ENCODE peak calls at places on chromosomes 5 and 9, in seven cellular contexts. One of them, this sample, is unnamed.

GRCh38 chr9:120931278-120932085 is 4.9 kb upstream of the TRAF1 start:
- DNase-seq in HFFc6: peak
- DNase-seq in retinal pigment epithelial cell: no peak
- DNase-seq in iris pigment epithelial cell: peak
- DNase-seq in KG1: peak
- DNase-seq in Calu3: no peak
- DNase-seq in fibroblast of lung: peak
- DNase-seq in this sample: no peak

GRCh38 chr9:81685763-81686613 is 3.4 kb downstream of the TLE1 start:
- DNase-seq in HFFc6: peak
- DNase-seq in retinal pigment epithelial cell: no peak
- DNase-seq in iris pigment epithelial cell: peak
- DNase-seq in KG1: no peak
- DNase-seq in Calu3: no peak
- DNase-seq in fibroblast of lung: peak
- DNase-seq in this sample: no peak

GRCh38 chr9:297104-297794 is 82.6 kb downstream of the DOCK8 start:
- DNase-seq in HFFc6: no peak
- DNase-seq in retinal pigment epithelial cell: no peak
- DNase-seq in iris pigment epithelial cell: no peak
- DNase-seq in KG1: peak
- DNase-seq in Calu3: peak
- DNase-seq in fibroblast of lung: no peak
- DNase-seq in this sample: no peak

GRCh38 chr5:125685771-125686170 is 737.4 kb upstream of the GRAMD2B start:
- DNase-seq in HFFc6: no peak
- DNase-seq in retinal pigment epithelial cell: no peak
- DNase-seq in iris pigment epithelial cell: peak
- DNase-seq in KG1: no peak
- DNase-seq in Calu3: no peak
- DNase-seq in fibroblast of lung: no peak
- DNase-seq in this sample: no peak

GRCh38 chr9:14400658-14400995 is 86.7 kb upstream of the NFIB start:
- DNase-seq in HFFc6: peak
- DNase-seq in retinal pigment epithelial cell: no peak
- DNase-seq in iris pigment epithelial cell: peak
- DNase-seq in KG1: no peak
- DNase-seq in Calu3: peak
- DNase-seq in fibroblast of lung: peak
- DNase-seq in this sample: peak

GRCh38 chr5:1322036-1322903 is 22.6 kb downstream of the CLPTM1L start:
- DNase-seq in HFFc6: no peak
- DNase-seq in retinal pigment epithelial cell: no peak
- DNase-seq in iris pigment epithelial cell: no peak
- DNase-seq in KG1: no peak
- DNase-seq in Calu3: no peak
- DNase-seq in fibroblast of lung: no peak
- DNase-seq in this sample: no peak

GRCh38 chr9:92482336-92482735 is at the start of gene ASPN:
- DNase-seq in HFFc6: peak
- DNase-seq in retinal pigment epithelial cell: peak
- DNase-seq in iris pigment epithelial cell: peak
- DNase-seq in KG1: no peak
- DNase-seq in Calu3: no peak
- DNase-seq in fibroblast of lung: peak
- DNase-seq in this sample: no peak

GRCh38 chr5:54785729-54786548 is 199.5 kb downstream of the ESM1 start:
- DNase-seq in HFFc6: no peak
- DNase-seq in retinal pigment epithelial cell: no peak
- DNase-seq in iris pigment epithelial cell: no peak
- DNase-seq in KG1: no peak
- DNase-seq in Calu3: no peak
- DNase-seq in fibroblast of lung: peak
- DNase-seq in this sample: no peak

GRCh38 chr5:149735066-149735465 is 5.0 kb downstream of the PPARGC1B start:
- DNase-seq in HFFc6: no peak
- DNase-seq in retinal pigment epithelial cell: no peak
- DNase-seq in iris pigment epithelial cell: peak
- DNase-seq in KG1: no peak
- DNase-seq in Calu3: peak
- DNase-seq in fibroblast of lung: no peak
- DNase-seq in this sample: no peak

GRCh38 chr9:95138474-95138873 is 179.0 kb downstream of the FANCC start:
- DNase-seq in HFFc6: no peak
- DNase-seq in retinal pigment epithelial cell: no peak
- DNase-seq in iris pigment epithelial cell: no peak
- DNase-seq in KG1: no peak
- DNase-seq in Calu3: no peak
- DNase-seq in fibroblast of lung: no peak
- DNase-seq in this sample: no peak

GRCh38 chr9:101437806-101438232 is 2.2 kb upstream of the ALDOB start:
- DNase-seq in HFFc6: peak
- DNase-seq in retinal pigment epithelial cell: no peak
- DNase-seq in iris pigment epithelial cell: no peak
- DNase-seq in KG1: no peak
- DNase-seq in Calu3: no peak
- DNase-seq in fibroblast of lung: no peak
- DNase-seq in this sample: no peak

GRCh38 chr9:16023466-16023865 is 470.6 kb downstream of the CCDC171 start:
- DNase-seq in HFFc6: peak
- DNase-seq in retinal pigment epithelial cell: no peak
- DNase-seq in iris pigment epithelial cell: peak
- DNase-seq in KG1: no peak
- DNase-seq in Calu3: no peak
- DNase-seq in fibroblast of lung: peak
- DNase-seq in this sample: no peak

GRCh38 chr9:134571326-134571871 is 70.2 kb upstream of the COL5A1 start:
- DNase-seq in HFFc6: no peak
- DNase-seq in retinal pigment epithelial cell: no peak
- DNase-seq in iris pigment epithelial cell: no peak
- DNase-seq in KG1: no peak
- DNase-seq in Calu3: no peak
- DNase-seq in fibroblast of lung: no peak
- DNase-seq in this sample: no peak

GRCh38 chr9:98989036-98990000 is 45.6 kb downstream of the COL15A1 start:
- DNase-seq in HFFc6: peak
- DNase-seq in retinal pigment epithelial cell: peak
- DNase-seq in iris pigment epithelial cell: peak
- DNase-seq in KG1: no peak
- DNase-seq in Calu3: no peak
- DNase-seq in fibroblast of lung: peak
- DNase-seq in this sample: peak

GRCh38 chr5:170488576-170488975 is 15.2 kb upstream of the KCNIP1 start:
- DNase-seq in HFFc6: no peak
- DNase-seq in retinal pigment epithelial cell: no peak
- DNase-seq in iris pigment epithelial cell: peak
- DNase-seq in KG1: no peak
- DNase-seq in Calu3: no peak
- DNase-seq in fibroblast of lung: peak
- DNase-seq in this sample: no peak

GRCh38 chr5:175438234-175438857 is 5.6 kb downstream of the DRD1 start:
- DNase-seq in HFFc6: no peak
- DNase-seq in retinal pigment epithelial cell: no peak
- DNase-seq in iris pigment epithelial cell: no peak
- DNase-seq in KG1: no peak
- DNase-seq in Calu3: no peak
- DNase-seq in fibroblast of lung: no peak
- DNase-seq in this sample: no peak

GRCh38 chr5:107570805-107571531 is 99.8 kb downstream of the EFNA5 start:
- DNase-seq in HFFc6: no peak
- DNase-seq in retinal pigment epithelial cell: no peak
- DNase-seq in iris pigment epithelial cell: peak
- DNase-seq in KG1: peak
- DNase-seq in Calu3: peak
- DNase-seq in fibroblast of lung: no peak
- DNase-seq in this sample: no peak

GRCh38 chr5:45385321-45386058 is 310.7 kb downstream of the HCN1 start:
- DNase-seq in HFFc6: no peak
- DNase-seq in retinal pigment epithelial cell: peak
- DNase-seq in iris pigment epithelial cell: peak
- DNase-seq in KG1: no peak
- DNase-seq in Calu3: no peak
- DNase-seq in fibroblast of lung: peak
- DNase-seq in this sample: peak

GRCh38 chr5:160262665-160263064 is 33.4 kb downstream of the FABP6 start:
- DNase-seq in HFFc6: no peak
- DNase-seq in retinal pigment epithelial cell: no peak
- DNase-seq in iris pigment epithelial cell: no peak
- DNase-seq in KG1: no peak
- DNase-seq in Calu3: no peak
- DNase-seq in fibroblast of lung: no peak
- DNase-seq in this sample: no peak

GRCh38 chr9:82475584-82476328 is 487.2 kb downstream of the SPATA31D1 start:
- DNase-seq in HFFc6: no peak
- DNase-seq in retinal pigment epithelial cell: no peak
- DNase-seq in iris pigment epithelial cell: no peak
- DNase-seq in KG1: no peak
- DNase-seq in Calu3: no peak
- DNase-seq in fibroblast of lung: no peak
- DNase-seq in this sample: no peak

GRCh38 chr9:89815903-89816573 is 211.2 kb downstream of the GADD45G start:
- DNase-seq in HFFc6: no peak
- DNase-seq in retinal pigment epithelial cell: no peak
- DNase-seq in iris pigment epithelial cell: no peak
- DNase-seq in KG1: no peak
- DNase-seq in Calu3: no peak
- DNase-seq in fibroblast of lung: no peak
- DNase-seq in this sample: no peak

GRCh38 chr9:20611751-20612287 is 10.5 kb downstream of the MLLT3 start:
- DNase-seq in HFFc6: peak
- DNase-seq in retinal pigment epithelial cell: no peak
- DNase-seq in iris pigment epithelial cell: peak
- DNase-seq in KG1: no peak
- DNase-seq in Calu3: no peak
- DNase-seq in fibroblast of lung: peak
- DNase-seq in this sample: no peak

GRCh38 chr9:132998861-132999635 is 20.6 kb downstream of the GFI1B start:
- DNase-seq in HFFc6: no peak
- DNase-seq in retinal pigment epithelial cell: no peak
- DNase-seq in iris pigment epithelial cell: no peak
- DNase-seq in KG1: no peak
- DNase-seq in Calu3: no peak
- DNase-seq in fibroblast of lung: no peak
- DNase-seq in this sample: no peak

GRCh38 chr5:123610209-123610608 is 98.2 kb downstream of the CSNK1G3 start:
- DNase-seq in HFFc6: peak
- DNase-seq in retinal pigment epithelial cell: no peak
- DNase-seq in iris pigment epithelial cell: peak
- DNase-seq in KG1: no peak
- DNase-seq in Calu3: no peak
- DNase-seq in fibroblast of lung: peak
- DNase-seq in this sample: no peak

GRCh38 chr5:9947231-9947693 is 302.4 kb downstream of the ATPSCKMT start:
- DNase-seq in HFFc6: no peak
- DNase-seq in retinal pigment epithelial cell: no peak
- DNase-seq in iris pigment epithelial cell: peak
- DNase-seq in KG1: no peak
- DNase-seq in Calu3: no peak
- DNase-seq in fibroblast of lung: no peak
- DNase-seq in this sample: no peak

GRCh38 chr5:43231977-43232376 is 40.0 kb downstream of the NIM1K start:
- DNase-seq in HFFc6: no peak
- DNase-seq in retinal pigment epithelial cell: no peak
- DNase-seq in iris pigment epithelial cell: peak
- DNase-seq in KG1: no peak
- DNase-seq in Calu3: peak
- DNase-seq in fibroblast of lung: peak
- DNase-seq in this sample: no peak

GRCh38 chr9:137267933-137268355 is 9.6 kb upstream of the TOR4A start:
- DNase-seq in HFFc6: no peak
- DNase-seq in retinal pigment epithelial cell: no peak
- DNase-seq in iris pigment epithelial cell: peak
- DNase-seq in KG1: no peak
- DNase-seq in Calu3: no peak
- DNase-seq in fibroblast of lung: no peak
- DNase-seq in this sample: no peak

GRCh38 chr5:177320879-177321278 is 9.2 kb upstream of the MXD3 start:
- DNase-seq in HFFc6: no peak
- DNase-seq in retinal pigment epithelial cell: no peak
- DNase-seq in iris pigment epithelial cell: no peak
- DNase-seq in KG1: no peak
- DNase-seq in Calu3: no peak
- DNase-seq in fibroblast of lung: no peak
- DNase-seq in this sample: no peak

GRCh38 chr9:81071108-81071507 is 618.2 kb downstream of the TLE1 start:
- DNase-seq in HFFc6: no peak
- DNase-seq in retinal pigment epithelial cell: no peak
- DNase-seq in iris pigment epithelial cell: no peak
- DNase-seq in KG1: no peak
- DNase-seq in Calu3: no peak
- DNase-seq in fibroblast of lung: no peak
- DNase-seq in this sample: no peak

GRCh38 chr9:127122176-127123151 is at the start of gene ANGPTL2:
- DNase-seq in HFFc6: peak
- DNase-seq in retinal pigment epithelial cell: peak
- DNase-seq in iris pigment epithelial cell: peak
- DNase-seq in KG1: no peak
- DNase-seq in Calu3: no peak
- DNase-seq in fibroblast of lung: peak
- DNase-seq in this sample: peak

GRCh38 chr5:161105563-161105962 is 253.6 kb upstream of the ATP10B start:
- DNase-seq in HFFc6: no peak
- DNase-seq in retinal pigment epithelial cell: peak
- DNase-seq in iris pigment epithelial cell: peak
- DNase-seq in KG1: no peak
- DNase-seq in Calu3: no peak
- DNase-seq in fibroblast of lung: peak
- DNase-seq in this sample: no peak

GRCh38 chr9:108259917-108260675 is 595.7 kb downstream of the ACTL7B start:
- DNase-seq in HFFc6: no peak
- DNase-seq in retinal pigment epithelial cell: no peak
- DNase-seq in iris pigment epithelial cell: no peak
- DNase-seq in KG1: no peak
- DNase-seq in Calu3: no peak
- DNase-seq in fibroblast of lung: no peak
- DNase-seq in this sample: no peak